ENCODE peak calls at places on chromosomes 13 and 19, in ten cellular contexts. One of them, this sample, is unnamed. For H3K4me1, the result is how much of the 10 kb centered on the place peaks cover.

GRCh38 chr13:31896427-31896826 is 135.1 kb upstream of the FRY start:
- DNase-seq in colonic mucosa: no peak
- DNase-seq in uterus: no peak
- DNase-seq in cardiac muscle cell: peak
- DNase-seq in psoas muscle: peak
- DNase-seq in adrenal gland: no peak
- DNase-seq in heart right ventricle: peak
- DNase-seq in fibroblast of lung: peak
- DNase-seq in IMR-90: peak
- DNase-seq in neural progenitor cell: peak
- DNase-seq in this sample: no peak

GRCh38 chr19:29552454-29553280 is 26.9 kb downstream of the VSTM2B start:
- DNase-seq in heart right ventricle: no peak
- DNase-seq in cardiac muscle cell: no peak
- DNase-seq in IMR-90: no peak
- DNase-seq in psoas muscle: no peak
- DNase-seq in fibroblast of lung: no peak
- DNase-seq in uterus: no peak
- DNase-seq in adrenal gland: no peak
- DNase-seq in colonic mucosa: no peak
- DNase-seq in neural progenitor cell: no peak
- DNase-seq in this sample: no peak

GRCh38 chr19:7554990-7555864 is 19.7 kb downstream of the PNPLA6 start:
- DNase-seq in cardiac muscle cell: no peak
- DNase-seq in psoas muscle: peak
- DNase-seq in uterus: no peak
- DNase-seq in IMR-90: no peak
- DNase-seq in adrenal gland: no peak
- DNase-seq in fibroblast of lung: no peak
- DNase-seq in heart right ventricle: no peak
- DNase-seq in neural progenitor cell: peak
- DNase-seq in colonic mucosa: peak
- DNase-seq in this sample: no peak

GRCh38 chr19:2578391-2578826 is 102.5 kb downstream of the GADD45B start:
- DNase-seq in uterus: no peak
- DNase-seq in adrenal gland: peak
- DNase-seq in IMR-90: peak
- DNase-seq in neural progenitor cell: peak
- DNase-seq in heart right ventricle: no peak
- DNase-seq in colonic mucosa: peak
- DNase-seq in cardiac muscle cell: peak
- DNase-seq in fibroblast of lung: peak
- DNase-seq in psoas muscle: peak
- DNase-seq in this sample: no peak

GRCh38 chr19:18637644-18638630 is 1.1 kb downstream of the KLHL26 start:
- DNase-seq in neural progenitor cell: no peak
- DNase-seq in cardiac muscle cell: no peak
- DNase-seq in IMR-90: no peak
- DNase-seq in adrenal gland: no peak
- DNase-seq in heart right ventricle: no peak
- DNase-seq in fibroblast of lung: no peak
- DNase-seq in psoas muscle: no peak
- DNase-seq in colonic mucosa: peak
- DNase-seq in uterus: no peak
- DNase-seq in this sample: no peak

GRCh38 chr13:38283346-38283745 is 66.3 kb upstream of the UFM1 start:
- DNase-seq in uterus: no peak
- DNase-seq in fibroblast of lung: no peak
- DNase-seq in cardiac muscle cell: no peak
- DNase-seq in heart right ventricle: no peak
- DNase-seq in adrenal gland: no peak
- DNase-seq in psoas muscle: no peak
- DNase-seq in neural progenitor cell: no peak
- DNase-seq in colonic mucosa: no peak
- DNase-seq in IMR-90: no peak
- DNase-seq in this sample: no peak

GRCh38 chr19:30450101-30450500 is 77.9 kb downstream of the ZNF536 start:
- DNase-seq in heart right ventricle: peak
- DNase-seq in neural progenitor cell: peak
- DNase-seq in colonic mucosa: peak
- DNase-seq in adrenal gland: peak
- DNase-seq in IMR-90: no peak
- DNase-seq in fibroblast of lung: peak
- DNase-seq in uterus: peak
- DNase-seq in psoas muscle: no peak
- DNase-seq in cardiac muscle cell: peak
- DNase-seq in this sample: no peak

GRCh38 chr13:26855071-26855470 is 94.5 kb upstream of the GPR12 start:
- DNase-seq in cardiac muscle cell: no peak
- DNase-seq in adrenal gland: no peak
- DNase-seq in IMR-90: no peak
- DNase-seq in psoas muscle: no peak
- DNase-seq in fibroblast of lung: no peak
- DNase-seq in colonic mucosa: no peak
- DNase-seq in heart right ventricle: no peak
- DNase-seq in uterus: no peak
- DNase-seq in neural progenitor cell: no peak
- DNase-seq in this sample: no peak

GRCh38 chr13:35722438-35723060 is 246.1 kb upstream of the MAB21L1 start:
- DNase-seq in psoas muscle: no peak
- DNase-seq in fibroblast of lung: no peak
- DNase-seq in cardiac muscle cell: no peak
- DNase-seq in neural progenitor cell: no peak
- DNase-seq in uterus: peak
- DNase-seq in colonic mucosa: no peak
- DNase-seq in adrenal gland: no peak
- DNase-seq in IMR-90: peak
- DNase-seq in heart right ventricle: no peak
- DNase-seq in this sample: no peak

GRCh38 chr19:18814063-18814462 is 17.7 kb upstream of the UPF1 start:
- DNase-seq in adrenal gland: no peak
- DNase-seq in uterus: peak
- DNase-seq in colonic mucosa: no peak
- DNase-seq in psoas muscle: no peak
- DNase-seq in fibroblast of lung: no peak
- DNase-seq in neural progenitor cell: no peak
- DNase-seq in heart right ventricle: no peak
- DNase-seq in cardiac muscle cell: peak
- DNase-seq in IMR-90: no peak
- DNase-seq in this sample: peak

GRCh38 chr13:99608345-99608744 is 107.1 kb downstream of the TM9SF2 start:
- DNase-seq in colonic mucosa: no peak
- DNase-seq in IMR-90: no peak
- DNase-seq in psoas muscle: no peak
- DNase-seq in fibroblast of lung: no peak
- DNase-seq in neural progenitor cell: no peak
- DNase-seq in heart right ventricle: no peak
- DNase-seq in cardiac muscle cell: no peak
- DNase-seq in adrenal gland: no peak
- DNase-seq in uterus: no peak
- DNase-seq in this sample: no peak

GRCh38 chr13:22187329-22187728 is 516.5 kb downstream of the FGF9 start:
- DNase-seq in uterus: no peak
- DNase-seq in heart right ventricle: no peak
- DNase-seq in IMR-90: peak
- DNase-seq in fibroblast of lung: no peak
- DNase-seq in cardiac muscle cell: no peak
- DNase-seq in psoas muscle: no peak
- DNase-seq in neural progenitor cell: no peak
- DNase-seq in adrenal gland: no peak
- DNase-seq in colonic mucosa: no peak
- DNase-seq in this sample: no peak

GRCh38 chr19:33819875-33820781 is 23.5 kb downstream of the KCTD15 start:
- DNase-seq in cardiac muscle cell: peak
- DNase-seq in psoas muscle: peak
- DNase-seq in colonic mucosa: peak
- DNase-seq in heart right ventricle: peak
- DNase-seq in adrenal gland: peak
- DNase-seq in uterus: peak
- DNase-seq in fibroblast of lung: peak
- DNase-seq in IMR-90: peak
- DNase-seq in neural progenitor cell: peak
- DNase-seq in this sample: peak

GRCh38 chr13:27708325-27708724 is 84.0 kb upstream of the GSX1 start:
- DNase-seq in cardiac muscle cell: no peak
- DNase-seq in heart right ventricle: no peak
- DNase-seq in neural progenitor cell: no peak
- DNase-seq in adrenal gland: no peak
- DNase-seq in fibroblast of lung: no peak
- DNase-seq in colonic mucosa: no peak
- DNase-seq in uterus: no peak
- DNase-seq in IMR-90: no peak
- DNase-seq in psoas muscle: no peak
- DNase-seq in this sample: no peak

GRCh38 chr19:50790898-50791562 is 815 bp downstream of the ACP4 start:
- DNase-seq in uterus: no peak
- DNase-seq in psoas muscle: no peak
- DNase-seq in neural progenitor cell: no peak
- DNase-seq in heart right ventricle: no peak
- DNase-seq in fibroblast of lung: no peak
- DNase-seq in colonic mucosa: no peak
- DNase-seq in cardiac muscle cell: no peak
- DNase-seq in IMR-90: no peak
- DNase-seq in adrenal gland: no peak
- DNase-seq in this sample: no peak

GRCh38 chr13:41458187-41458938 is 1.0 kb downstream of the RGCC start:
- DNase-seq in heart right ventricle: peak
- DNase-seq in neural progenitor cell: peak
- DNase-seq in cardiac muscle cell: peak
- DNase-seq in colonic mucosa: peak
- DNase-seq in IMR-90: peak
- DNase-seq in psoas muscle: peak
- DNase-seq in uterus: peak
- DNase-seq in adrenal gland: no peak
- DNase-seq in fibroblast of lung: peak
- DNase-seq in this sample: no peak

GRCh38 chr19:38509027-38509426 is 75.5 kb downstream of the RYR1 start:
- DNase-seq in heart right ventricle: no peak
- DNase-seq in cardiac muscle cell: no peak
- DNase-seq in psoas muscle: no peak
- DNase-seq in colonic mucosa: no peak
- DNase-seq in fibroblast of lung: no peak
- DNase-seq in uterus: no peak
- DNase-seq in IMR-90: no peak
- DNase-seq in neural progenitor cell: no peak
- DNase-seq in adrenal gland: no peak
- DNase-seq in this sample: no peak

GRCh38 chr19:47663911-47664771 is 49.1 kb upstream of the EHD2 start:
- DNase-seq in fibroblast of lung: peak
- DNase-seq in cardiac muscle cell: peak
- DNase-seq in IMR-90: peak
- DNase-seq in adrenal gland: peak
- DNase-seq in colonic mucosa: peak
- DNase-seq in uterus: peak
- DNase-seq in psoas muscle: peak
- DNase-seq in neural progenitor cell: no peak
- DNase-seq in heart right ventricle: no peak
- DNase-seq in this sample: peak
- H3K4me1 ChIP-seq in fibroblast of lung: under half
- H3K4me1 ChIP-seq in cardiac muscle cell: under half
- H3K4me1 ChIP-seq in IMR-90: under half
- H3K4me1 ChIP-seq in adrenal gland: under half
- H3K4me1 ChIP-seq in colonic mucosa: under half
- H3K4me1 ChIP-seq in uterus: under half
- H3K4me1 ChIP-seq in psoas muscle: half or more
- H3K4me1 ChIP-seq in neural progenitor cell: under half
- H3K4me1 ChIP-seq in heart right ventricle: half or more
- H3K4me1 ChIP-seq in this sample: half or more

GRCh38 chr13:24074687-24075086 is 85.8 kb upstream of the SPATA13 start:
- DNase-seq in cardiac muscle cell: no peak
- DNase-seq in uterus: no peak
- DNase-seq in heart right ventricle: no peak
- DNase-seq in adrenal gland: peak
- DNase-seq in fibroblast of lung: no peak
- DNase-seq in IMR-90: no peak
- DNase-seq in psoas muscle: no peak
- DNase-seq in neural progenitor cell: no peak
- DNase-seq in colonic mucosa: peak
- DNase-seq in this sample: no peak

GRCh38 chr13:24076636-24077035 is 83.9 kb upstream of the SPATA13 start:
- DNase-seq in fibroblast of lung: no peak
- DNase-seq in IMR-90: no peak
- DNase-seq in heart right ventricle: no peak
- DNase-seq in adrenal gland: no peak
- DNase-seq in uterus: no peak
- DNase-seq in cardiac muscle cell: no peak
- DNase-seq in neural progenitor cell: no peak
- DNase-seq in colonic mucosa: no peak
- DNase-seq in psoas muscle: no peak
- DNase-seq in this sample: no peak

GRCh38 chr13:24075137-24075975 is 85.2 kb upstream of the SPATA13 start:
- DNase-seq in fibroblast of lung: no peak
- DNase-seq in uterus: no peak
- DNase-seq in adrenal gland: no peak
- DNase-seq in colonic mucosa: no peak
- DNase-seq in IMR-90: no peak
- DNase-seq in psoas muscle: no peak
- DNase-seq in heart right ventricle: no peak
- DNase-seq in cardiac muscle cell: no peak
- DNase-seq in neural progenitor cell: no peak
- DNase-seq in this sample: no peak

GRCh38 chr13:24073657-24074056 is 86.9 kb upstream of the SPATA13 start:
- DNase-seq in colonic mucosa: no peak
- DNase-seq in IMR-90: no peak
- DNase-seq in fibroblast of lung: no peak
- DNase-seq in uterus: no peak
- DNase-seq in cardiac muscle cell: no peak
- DNase-seq in psoas muscle: no peak
- DNase-seq in adrenal gland: no peak
- DNase-seq in heart right ventricle: no peak
- DNase-seq in neural progenitor cell: no peak
- DNase-seq in this sample: no peak

GRCh38 chr13:24076124-24076523 is 84.4 kb upstream of the SPATA13 start:
- DNase-seq in heart right ventricle: no peak
- DNase-seq in adrenal gland: no peak
- DNase-seq in neural progenitor cell: no peak
- DNase-seq in colonic mucosa: peak
- DNase-seq in IMR-90: no peak
- DNase-seq in cardiac muscle cell: no peak
- DNase-seq in uterus: no peak
- DNase-seq in fibroblast of lung: no peak
- DNase-seq in psoas muscle: no peak
- DNase-seq in this sample: no peak
- H3K4me3 ChIP-seq in heart right ventricle: peak
- H3K4me3 ChIP-seq in adrenal gland: no peak
- H3K4me3 ChIP-seq in neural progenitor cell: no peak
- H3K4me3 ChIP-seq in colonic mucosa: peak
- H3K4me3 ChIP-seq in IMR-90: no peak
- H3K4me3 ChIP-seq in cardiac muscle cell: no peak
- H3K4me3 ChIP-seq in uterus: no peak
- H3K4me3 ChIP-seq in fibroblast of lung: no peak
- H3K4me3 ChIP-seq in psoas muscle: no peak
- H3K4me3 ChIP-seq in this sample: peak

GRCh38 chr13:20974981-20975585 is 72.5 kb upstream of the XPO4 start:
- DNase-seq in heart right ventricle: no peak
- DNase-seq in neural progenitor cell: no peak
- DNase-seq in psoas muscle: no peak
- DNase-seq in IMR-90: no peak
- DNase-seq in cardiac muscle cell: no peak
- DNase-seq in uterus: no peak
- DNase-seq in fibroblast of lung: no peak
- DNase-seq in colonic mucosa: no peak
- DNase-seq in adrenal gland: no peak
- DNase-seq in this sample: no peak
- H3K4me1 ChIP-seq in heart right ventricle: under half
- H3K4me1 ChIP-seq in neural progenitor cell: under half
- H3K4me1 ChIP-seq in psoas muscle: under half
- H3K4me1 ChIP-seq in IMR-90: under half
- H3K4me1 ChIP-seq in cardiac muscle cell: under half
- H3K4me1 ChIP-seq in uterus: under half
- H3K4me1 ChIP-seq in fibroblast of lung: under half
- H3K4me1 ChIP-seq in colonic mucosa: under half
- H3K4me1 ChIP-seq in adrenal gland: under half
- H3K4me1 ChIP-seq in this sample: under half

GRCh38 chr19:48552406-48553322 is 692 bp downstream of the SULT2B1 start:
- DNase-seq in IMR-90: no peak
- DNase-seq in psoas muscle: no peak
- DNase-seq in heart right ventricle: no peak
- DNase-seq in uterus: no peak
- DNase-seq in fibroblast of lung: no peak
- DNase-seq in colonic mucosa: no peak
- DNase-seq in adrenal gland: no peak
- DNase-seq in neural progenitor cell: no peak
- DNase-seq in cardiac muscle cell: no peak
- DNase-seq in this sample: no peak
- H3K4me3 ChIP-seq in IMR-90: no peak
- H3K4me3 ChIP-seq in psoas muscle: no peak
- H3K4me3 ChIP-seq in heart right ventricle: no peak
- H3K4me3 ChIP-seq in uterus: no peak
- H3K4me3 ChIP-seq in fibroblast of lung: no peak
- H3K4me3 ChIP-seq in colonic mucosa: no peak
- H3K4me3 ChIP-seq in adrenal gland: no peak
- H3K4me3 ChIP-seq in neural progenitor cell: no peak
- H3K4me3 ChIP-seq in cardiac muscle cell: no peak
- H3K4me3 ChIP-seq in this sample: no peak

This sample was measured in gastrocnemius medialis.